ENCODE peak calls at places on chromosomes 1 and 21, in five cellular contexts. One of them, this sample, is unnamed.
A peak's percentile ranks its signal among the peaks of the same experiment; 100 is the strongest.

GRCh38 chr1:244995602-244996400 is 131.5 kb upstream of the HNRNPU start:
- DNase-seq in NCI-H460: no peak
- DNase-seq in AG08396: no peak
- DNase-seq in neural crest cell: no peak
- DNase-seq in AG08395: no peak
- DNase-seq in this sample: no peak

GRCh38 chr1:7992885-7993284 is 31.4 kb downstream of the PARK7 start:
- DNase-seq in NCI-H460: no peak
- DNase-seq in AG08395: no peak
- DNase-seq in neural crest cell: no peak
- DNase-seq in AG08396: no peak
- DNase-seq in this sample: no peak

GRCh38 chr1:202018476-202019234 is 8.3 kb downstream of the ELF3 start:
- DNase-seq in AG08395: no peak
- DNase-seq in AG08396: no peak
- DNase-seq in neural crest cell: no peak
- DNase-seq in NCI-H460: no peak
- DNase-seq in this sample: no peak

GRCh38 chr1:221708987-221709386 is 32.9 kb downstream of the DUSP10 start:
- DNase-seq in AG08396: no peak
- DNase-seq in NCI-H460: no peak
- DNase-seq in AG08395: no peak
- DNase-seq in neural crest cell: no peak
- DNase-seq in this sample: no peak

GRCh38 chr1:22255341-22256212 is 112.7 kb upstream of the WNT4 start:
- DNase-seq in neural crest cell: no peak
- DNase-seq in NCI-H460: no peak
- DNase-seq in AG08395: no peak
- DNase-seq in AG08396: no peak
- DNase-seq in this sample: no peak

GRCh38 chr1:65360654-65361053 is 51.3 kb downstream of the DNAJC6 start:
- DNase-seq in neural crest cell: no peak
- DNase-seq in NCI-H460: no peak
- DNase-seq in AG08395: no peak
- DNase-seq in AG08396: no peak
- DNase-seq in this sample: no peak

GRCh38 chr1:203557390-203557789 is 63.4 kb downstream of the OPTC start:
- DNase-seq in AG08396: peak; percentile 65
- DNase-seq in AG08395: peak; percentile 80
- DNase-seq in neural crest cell: no peak
- DNase-seq in NCI-H460: no peak
- DNase-seq in this sample: no peak

GRCh38 chr1:25771246-25772114 is 28.5 kb upstream of the SELENON start:
- DNase-seq in NCI-H460: no peak
- DNase-seq in neural crest cell: peak; percentile 34
- DNase-seq in AG08395: no peak
- DNase-seq in AG08396: no peak
- DNase-seq in this sample: no peak

GRCh38 chr1:164707868-164708331 is 148.9 kb downstream of the PBX1 start:
- DNase-seq in AG08395: peak; percentile 83
- DNase-seq in neural crest cell: no peak
- DNase-seq in NCI-H460: peak; percentile 61
- DNase-seq in AG08396: peak; percentile 60
- DNase-seq in this sample: no peak

GRCh38 chr1:247332901-247333361 is 1.3 kb upstream of the ZNF496 start:
- DNase-seq in AG08395: no peak
- DNase-seq in neural crest cell: no peak
- DNase-seq in NCI-H460: no peak
- DNase-seq in AG08396: peak; percentile 29
- DNase-seq in this sample: no peak

GRCh38 chr1:116377564-116378529 is 4.8 kb downstream of the ATP1A1 start:
- DNase-seq in AG08395: peak; percentile 80
- DNase-seq in AG08396: peak; percentile 61
- DNase-seq in neural crest cell: no peak
- DNase-seq in NCI-H460: peak; percentile 63
- DNase-seq in this sample: no peak

GRCh38 chr1:177122869-177123268 is 41.6 kb downstream of the ASTN1 start:
- DNase-seq in AG08396: no peak
- DNase-seq in NCI-H460: no peak
- DNase-seq in AG08395: no peak
- DNase-seq in neural crest cell: no peak
- DNase-seq in this sample: no peak

GRCh38 chr1:111596499-111596898 is 23.1 kb upstream of the RAP1A start:
- DNase-seq in NCI-H460: no peak
- DNase-seq in neural crest cell: no peak
- DNase-seq in AG08395: no peak
- DNase-seq in AG08396: no peak
- DNase-seq in this sample: no peak

GRCh38 chr21:44049182-44049581 is 37.1 kb downstream of the TRAPPC10 start:
- DNase-seq in AG08396: no peak
- DNase-seq in NCI-H460: no peak
- DNase-seq in neural crest cell: no peak
- DNase-seq in AG08395: no peak
- DNase-seq in this sample: no peak

GRCh38 chr1:245986404-245987221 is 520.5 kb downstream of the SMYD3 start:
- DNase-seq in neural crest cell: no peak
- DNase-seq in AG08396: peak; percentile 43
- DNase-seq in AG08395: peak; percentile 69
- DNase-seq in NCI-H460: peak; percentile 56
- DNase-seq in this sample: peak; percentile 37

GRCh38 chr1:113488576-113489177 is 98.4 kb downstream of the MAGI3 start:
- DNase-seq in AG08395: no peak
- DNase-seq in neural crest cell: no peak
- DNase-seq in NCI-H460: no peak
- DNase-seq in AG08396: no peak
- DNase-seq in this sample: no peak